ENCODE peak calls at places on chromosomes 13 and 19, in six cellular contexts. O, C, B, Q, X and Y are unnamed samples. For H3K36me3, the result is how much of the 10 kb centered on the place peaks cover.

GRCh38 chr13:29046588-29046987 is 226.4 kb downstream of the MTUS2 start:
- DNase-seq in Q (no peak), X (no peak), O (no peak), C (no peak), B (no peak), Y (no peak)

GRCh38 chr19:49463960-49464740 is 9.9 kb upstream of the FLT3LG start:
- DNase-seq in Q (no peak), C (no peak), X (no peak), B (no peak), O (no peak), Y (no peak)

GRCh38 chr13:99367106-99367616 is 60.0 kb upstream of the GPR183 start:
- DNase-seq in X (no peak), O (no peak), B (no peak), C (no peak), Q (no peak), Y (no peak)

GRCh38 chr19:49560358-49560900 is 19.9 kb downstream of the NOSIP start:
- DNase-seq in O (no peak), Q (no peak), X (no peak), B (peak), C (no peak), Y (no peak)

GRCh38 chr13:22897571-22898314 is 283.0 kb upstream of the SGCG start:
- DNase-seq in O (no peak), X (no peak), B (no peak), Q (no peak), C (no peak), Y (no peak)

GRCh38 chr19:4791183-4792018 is at the start of gene FEM1A:
- DNase-seq in O (peak), C (peak), Q (peak), X (peak), B (peak), Y (peak)

GRCh38 chr13:85657942-85658341 is 141.3 kb downstream of the SLITRK6 start:
- DNase-seq in Q (no peak), C (no peak), X (no peak), O (no peak), B (no peak), Y (no peak)

GRCh38 chr13:100063333-100063732 is 25.6 kb upstream of the PCCA start:
- DNase-seq in X (no peak), Q (no peak), C (no peak), O (no peak), B (no peak), Y (no peak)

GRCh38 chr19:1073063-1073955 is 6.3 kb downstream of the ARHGAP45 start:
- DNase-seq in B (no peak), X (no peak), Q (no peak), O (no peak), C (no peak), Y (no peak)

GRCh38 chr13:88602786-88603777 is 931.9 kb downstream of the SLITRK5 start:
- DNase-seq in O (no peak), B (no peak), X (no peak), C (no peak), Q (peak), Y (no peak)

GRCh38 chr13:91398413-91399188 is at the start of gene GPC5:
- DNase-seq in C (peak), O (peak), X (peak), Q (peak), B (peak), Y (no peak)
- TF ChIP-seq CTCF in C (no peak), O (no peak), X (no peak), Q (no peak), B (no peak), Y (no peak)

GRCh38 chr19:16403151-16403977 is 68.4 kb downstream of the EPS15L1 start:
- DNase-seq in Q (no peak), X (no peak), O (no peak), C (no peak), B (no peak), Y (no peak)
- H3K36me3 ChIP-seq in Q (under half), X (under half), O (under half), C (under half), B (half or more), Y (under half)

GRCh38 chr19:15324791-15325519 is 7.4 kb downstream of the BRD4 start:
- DNase-seq in X (no peak), O (no peak), B (peak), Q (no peak), C (peak), Y (no peak)
- TF ChIP-seq CTCF in X (no peak), O (no peak), B (no peak), Q (no peak), C (no peak), Y (no peak)

GRCh38 chr19:41294393-41294792 is 15.6 kb upstream of the CCDC97 start:
- DNase-seq in Q (no peak), X (no peak), B (no peak), C (no peak), O (no peak), Y (no peak)

GRCh38 chr19:41288898-41289505 is 21.0 kb upstream of the CCDC97 start:
- DNase-seq in B (no peak), Q (no peak), O (no peak), C (no peak), X (no peak), Y (no peak)
- H3K36me3 ChIP-seq in B (half or more), Q (under half), O (under half), C (under half), X (under half), Y (under half)